ENCODE peak calls at places on chromosomes 13 and 19, in four cellular contexts. E, P, Q and F are unnamed samples.
A peak's percentile ranks its signal among the peaks of the same experiment; 100 is the strongest.

GRCh38 chr13:34124912-34125311 is 307.0 kb downstream of the RFC3 start:
- DNase-seq in Q (no peak), E (no peak), P (peak; percentile 13), F (no peak)

GRCh38 chr13:102693781-102694180 is 1.1 kb downstream of the METTL21C start:
- DNase-seq in E (no peak), Q (no peak), P (no peak), F (no peak)

GRCh38 chr19:41288898-41289505 is 21.0 kb upstream of the CCDC97 start:
- DNase-seq in Q (no peak), P (no peak), E (no peak), F (no peak)

GRCh38 chr13:46775385-46776065 is 21.4 kb downstream of the ESD start:
- DNase-seq in Q (no peak), P (no peak), E (no peak), F (no peak)

GRCh38 chr13:66405908-66406802 is 824.0 kb downstream of the PCDH9 start:
- DNase-seq in E (no peak), Q (no peak), P (no peak), F (no peak)

GRCh38 chr19:1266116-1266817 is 2.9 kb upstream of the CIRBP start:
- DNase-seq in Q (no peak), P (peak; percentile 80), E (peak; percentile 97), F (peak; percentile 96)

GRCh38 chr19:1837222-1837565 is 11.1 kb downstream of the REXO1 start:
- DNase-seq in Q (no peak), P (no peak), E (no peak), F (no peak)

GRCh38 chr13:66940113-66940512 is 290.0 kb downstream of the PCDH9 start:
- DNase-seq in P (no peak), Q (no peak), E (no peak), F (no peak)

GRCh38 chr19:52307275-52307674 is 10.3 kb downstream of the ZNF480 start:
- DNase-seq in P (no peak), E (peak; percentile 53), Q (no peak), F (no peak)

GRCh38 chr13:24997367-24997967 is 98.5 kb upstream of the PABPC3 start:
- DNase-seq in E (no peak), P (peak; percentile 22), Q (no peak), F (peak; percentile 17)

GRCh38 chr19:54390942-54391577 is 24.2 kb upstream of the TTYH1 start:
- DNase-seq in Q (no peak), P (peak; percentile 70), E (peak; percentile 77), F (peak; percentile 41)

GRCh38 chr19:34989248-34989797 is 10.8 kb upstream of the GRAMD1A start:
- DNase-seq in P (no peak), Q (no peak), E (no peak), F (no peak)

GRCh38 chr19:11580665-11581418 is 3.4 kb upstream of the ACP5 start:
- DNase-seq in Q (no peak), E (no peak), P (no peak), F (no peak)

GRCh38 chr19:45451181-45451849 is 16.5 kb upstream of the FOSB start:
- DNase-seq in Q (no peak), P (no peak), E (no peak), F (no peak)

GRCh38 chr19:6214881-6215541 is 64.8 kb downstream of the MLLT1 start:
- DNase-seq in P (no peak), E (no peak), Q (no peak), F (no peak)

GRCh38 chr19:16957151-16957662 is 68.4 kb downstream of the F2RL3 start:
- DNase-seq in P (no peak), E (peak; percentile 28), Q (no peak), F (no peak)

GRCh38 chr19:1888385-1888784 is 3.1 kb upstream of the ABHD17A start:
- DNase-seq in Q (no peak), P (no peak), E (no peak), F (no peak)

GRCh38 chr19:44948763-44949374 is 3.0 kb downstream of the APOC2 start:
- DNase-seq in E (no peak), Q (no peak), P (no peak), F (no peak)

GRCh38 chr19:42794751-42795150 is 29.3 kb upstream of the PSG8 start:
- DNase-seq in P (no peak), E (no peak), Q (no peak), F (no peak)

GRCh38 chr19:42693760-42694350 is 46.4 kb downstream of the PSG3 start:
- DNase-seq in E (no peak), Q (no peak), P (peak; percentile 49), F (peak; percentile 26)

GRCh38 chr19:36003284-36003683 is 5.3 kb downstream of the SYNE4 start:
- DNase-seq in Q (no peak), E (no peak), P (no peak), F (no peak)

GRCh38 chr13:72284791-72285190 is 417.8 kb upstream of the DACH1 start:
- DNase-seq in P (no peak), E (no peak), Q (no peak), F (no peak)

GRCh38 chr13:71876648-71877279 is 9.8 kb upstream of the DACH1 start:
- DNase-seq in P (no peak), E (no peak), Q (peak; percentile 9), F (no peak)

GRCh38 chr13:20828540-20829364 is 55.0 kb upstream of the EEF1AKMT1 start:
- DNase-seq in Q (peak; percentile 26), P (peak; percentile 38), E (no peak), F (peak; percentile 22)

GRCh38 chr19:17171874-17172273 is 43.3 kb upstream of the USE1 start:
- DNase-seq in P (no peak), Q (no peak), E (no peak), F (no peak)

GRCh38 chr19:10278935-10279334 is 7.8 kb upstream of the ICAM4 start:
- DNase-seq in Q (no peak), P (no peak), E (no peak), F (no peak)

GRCh38 chr19:54429176-54429495 is 13.9 kb downstream of the TTYH1 start:
- DNase-seq in E (no peak), Q (no peak), P (no peak), F (no peak)

GRCh38 chr13:102678339-102679122 is 16.3 kb downstream of the METTL21C start:
- DNase-seq in Q (no peak), E (no peak), P (no peak), F (no peak)

GRCh38 chr13:29522044-29522685 is 73.3 kb downstream of the SLC7A1 start:
- DNase-seq in P (no peak), Q (no peak), E (no peak), F (no peak)

GRCh38 chr19:13835791-13836723 is 40.8 kb downstream of the ZSWIM4 start:
- DNase-seq in Q (no peak), E (no peak), P (no peak), F (no peak)

GRCh38 chr19:29851769-29852521 is 40.2 kb downstream of the CCNE1 start:
- DNase-seq in P (no peak), E (no peak), Q (peak; percentile 49), F (no peak)
- TF ChIP-seq CBX5 in P (no peak), E (no peak), Q (no peak), F (no peak)

GRCh38 chr13:114067886-114068722 is 64.3 kb downstream of the RASA3 start:
- DNase-seq in Q (no peak), E (no peak), P (no peak), F (no peak)
- TF ChIP-seq SIN3A in Q (no peak), E (no peak), P (no peak), F (no peak)

DNA sequence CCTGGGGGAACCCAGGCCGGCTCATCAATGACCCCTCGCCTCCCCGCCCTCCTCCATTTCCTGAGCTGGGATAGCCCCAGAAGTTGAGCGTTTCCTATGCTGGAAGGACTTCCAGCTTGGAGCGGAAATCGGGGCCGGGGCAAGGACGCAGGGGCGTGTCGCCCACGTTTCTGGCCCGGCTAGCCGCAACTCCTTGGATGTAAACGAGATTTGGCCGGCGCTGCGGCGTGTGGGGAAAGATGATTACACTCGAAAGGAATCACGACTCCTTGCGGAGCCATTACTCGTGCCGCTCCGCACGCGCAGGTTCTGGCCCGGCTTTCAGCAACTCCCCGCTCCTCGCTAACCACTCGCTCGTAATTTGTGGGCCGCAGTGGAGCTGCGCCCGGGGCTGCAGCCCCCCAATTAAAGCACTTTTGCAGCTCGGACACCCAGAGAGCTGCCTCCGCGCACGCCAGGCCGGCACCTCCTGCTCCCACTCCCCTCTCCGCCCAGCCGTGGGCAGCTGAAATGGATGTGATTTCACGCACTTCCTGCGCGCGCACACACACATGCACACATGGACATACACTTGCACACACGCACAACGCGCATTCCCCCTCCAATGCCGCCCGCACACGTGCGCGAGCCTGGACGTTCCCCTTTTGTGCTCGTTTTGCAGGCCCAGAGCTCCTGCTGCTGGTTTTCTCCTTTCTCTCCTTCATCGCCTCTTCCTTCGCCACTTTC is 15.7 kb downstream of the ZIC5 start:
- DNase-seq in Q (no peak), E (peak; percentile 72), P (no peak), F (no peak)
- TF ChIP-seq JUND in Q (no peak), E (no peak), P (no peak), F (no peak)

DNA sequence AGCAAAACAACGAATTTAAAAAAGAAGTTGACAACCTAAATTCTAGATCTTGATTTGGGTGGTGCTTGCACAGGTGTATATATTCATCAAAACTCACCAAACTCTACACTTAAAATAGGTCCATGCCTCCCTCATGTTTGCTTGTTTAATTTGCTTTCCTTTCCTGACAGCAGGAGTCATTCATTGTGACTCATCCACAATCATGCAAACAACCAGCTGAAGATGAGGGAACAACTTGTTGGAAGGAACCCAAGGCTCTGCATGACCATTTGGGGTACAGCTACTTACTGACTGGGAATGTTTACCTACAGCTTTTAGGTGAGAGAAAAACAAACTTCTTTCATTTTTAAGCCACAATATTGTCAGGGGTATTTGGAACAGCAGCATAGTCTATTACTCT is 96.6 kb downstream of the RXFP2 start:
- DNase-seq in E (no peak), P (peak; percentile 5), Q (no peak), F (no peak)
- TF ChIP-seq CBX5 in E (no peak), P (no peak), Q (no peak), F (no peak)